ENCODE peak calls at places on chromosomes 7 and 10, in seven cellular contexts. P is right atrium auricular region, U is mammary epithelial cell, L is GM23338, I is psoas muscle, S is HFFc6, R is left lung. T is an unnamed sample.

GRCh38 chr7:155728116-155728515 is 83.7 kb downstream of the RBM33 start:
- DNase-seq in P (no peak), U (no peak), L (no peak), I (no peak), S (no peak), R (peak; percentile 63), T (no peak)

GRCh38 chr7:25207887-25208286 is 20.4 kb downstream of the NPVF start:
- DNase-seq in P (no peak), U (no peak), L (no peak), I (no peak), S (no peak), R (no peak), T (no peak)

GRCh38 chr7:25752967-25753791 is 398.8 kb upstream of the NFE2L3 start:
- DNase-seq in P (peak; percentile 79), U (peak; percentile 12), L (peak; percentile 47), I (peak; percentile 72), S (no peak), R (no peak), T (peak; percentile 88)

GRCh38 chr10:85477979-85478378 is 888.6 kb downstream of the GRID1 start:
- DNase-seq in P (no peak), U (no peak), L (no peak), I (no peak), S (no peak), R (no peak), T (no peak)

GRCh38 chr7:149766215-149766614 is 7.2 kb downstream of the ZNF467 start:
- DNase-seq in P (no peak), U (no peak), L (peak; percentile 34), I (no peak), S (no peak), R (no peak), T (no peak)

GRCh38 chr7:125098377-125098970 is 168.8 kb upstream of the POT1 start:
- DNase-seq in P (no peak), U (peak; percentile 7), L (no peak), I (no peak), S (no peak), R (no peak), T (no peak)

GRCh38 chr10:110485541-110485940 is 12.2 kb upstream of the DUSP5 start:
- DNase-seq in P (no peak), U (peak; percentile 59), L (no peak), I (no peak), S (no peak), R (no peak), T (no peak)

GRCh38 chr7:1297476-1297972 is 64.9 kb downstream of the UNCX start:
- DNase-seq in P (no peak), U (no peak), L (no peak), I (peak; percentile 8), S (no peak), R (no peak), T (no peak)

GRCh38 chr10:72762042-72762441 is 70.1 kb downstream of the MCU start:
- DNase-seq in P (no peak), U (no peak), L (no peak), I (no peak), S (no peak), R (no peak), T (no peak)

GRCh38 chr10:290026-290725 is 154.9 kb downstream of the ZMYND11 start:
- DNase-seq in P (no peak), U (no peak), L (no peak), I (no peak), S (no peak), R (no peak), T (no peak)

GRCh38 chr7:23216021-23216420 is 30.6 kb upstream of the GPNMB start:
- DNase-seq in P (no peak), U (no peak), L (no peak), I (peak; percentile 57), S (no peak), R (peak; percentile 85), T (peak; percentile 8)

GRCh38 chr7:77531038-77531437 is 6.1 kb upstream of the PTPN12 start:
- DNase-seq in P (no peak), U (no peak), L (no peak), I (no peak), S (no peak), R (no peak), T (no peak)

GRCh38 chr7:77525231-77525630 is 11.9 kb upstream of the PTPN12 start:
- DNase-seq in P (no peak), U (peak; percentile 76), L (no peak), I (no peak), S (no peak), R (no peak), T (no peak)

GRCh38 chr10:133298466-133298865 is 10.2 kb downstream of the TUBGCP2 start:
- DNase-seq in P (no peak), U (no peak), L (no peak), I (no peak), S (no peak), R (no peak), T (no peak)

GRCh38 chr7:17640730-17641377 is 299.4 kb downstream of the SNX13 start:
- DNase-seq in P (no peak), U (no peak), L (peak; percentile 84), I (no peak), S (peak; percentile 23), R (no peak), T (no peak)

GRCh38 chr10:110010076-110011069 is 2.6 kb downstream of the ADD3 start:
- DNase-seq in P (no peak), U (no peak), L (no peak), I (no peak), S (no peak), R (no peak), T (no peak)

GRCh38 chr10:43607199-43607573 is 948 bp downstream of the ZNF485 start:
- DNase-seq in P (no peak), U (no peak), L (no peak), I (no peak), S (no peak), R (no peak), T (no peak)

GRCh38 chr7:50710441-50711154 is 72.1 kb downstream of the GRB10 start:
- DNase-seq in P (no peak), U (no peak), L (no peak), I (no peak), S (no peak), R (no peak), T (no peak)

GRCh38 chr7:7323921-7324320 is 141.6 kb downstream of the C1GALT1 start:
- DNase-seq in P (no peak), U (no peak), L (no peak), I (no peak), S (no peak), R (no peak), T (no peak)

GRCh38 chr7:133910761-133911160 is 216.4 kb upstream of the LRGUK start:
- DNase-seq in P (no peak), U (no peak), L (no peak), I (no peak), S (no peak), R (no peak), T (no peak)

GRCh38 chr7:82985144-82985802 is 177.4 kb downstream of the PCLO start:
- DNase-seq in P (no peak), U (peak; percentile 16), L (no peak), I (no peak), S (no peak), R (no peak), T (no peak)

GRCh38 chr10:100993986-100994708 is 5.5 kb upstream of the LZTS2 start:
- DNase-seq in P (no peak), U (no peak), L (peak; percentile 74), I (no peak), S (peak; percentile 35), R (no peak), T (no peak)

GRCh38 chr10:89213191-89213808 is 6.2 kb upstream of the CH25H start:
- DNase-seq in P (no peak), U (peak; percentile 31), L (peak; percentile 75), I (no peak), S (peak; percentile 44), R (no peak), T (no peak)

GRCh38 chr7:139855498-139856270 is 26.6 kb downstream of the TBXAS1 start:
- DNase-seq in P (no peak), U (no peak), L (no peak), I (no peak), S (no peak), R (peak; percentile 54), T (peak; percentile 44)

GRCh38 chr10:114408968-114409444 is 4.7 kb upstream of the AFAP1L2 start:
- DNase-seq in P (no peak), U (no peak), L (no peak), I (no peak), S (no peak), R (no peak), T (no peak)

GRCh38 chr7:13633857-13634256 is 355.6 kb downstream of the ETV1 start:
- DNase-seq in P (no peak), U (no peak), L (no peak), I (no peak), S (no peak), R (no peak), T (no peak)

GRCh38 chr7:142131439-142131838 is 19.9 kb downstream of the MGAM2 start:
- DNase-seq in P (no peak), U (no peak), L (no peak), I (no peak), S (no peak), R (no peak), T (no peak)
- TF ChIP-seq CTCF in P (no peak), U (no peak), L (no peak), I (no peak), S (no peak), R (no peak), T (no peak)

GRCh38 chr7:39810204-39810642 is 139.8 kb upstream of the CDK13 start:
- DNase-seq in P (no peak), U (peak; percentile 31), L (peak; percentile 49), I (no peak), S (no peak), R (no peak), T (no peak)
- TF ChIP-seq CTCF in P (no peak), U (peak; percentile 37), L (peak; percentile 21), I (no peak), S (no peak), R (no peak), T (no peak)

GRCh38 chr7:106779877-106780276 is 85.2 kb upstream of the PIK3CG start:
- DNase-seq in P (no peak), U (no peak), L (peak; percentile 71), I (no peak), S (no peak), R (no peak), T (no peak)
- TF ChIP-seq CTCF in P (no peak), U (peak; percentile 20), L (peak; percentile 58), I (no peak), S (no peak), R (no peak), T (no peak)

GRCh38 chr7:85469446-85469970 is 282.7 kb upstream of the SEMA3D start:
- DNase-seq in P (no peak), U (no peak), L (no peak), I (no peak), S (no peak), R (no peak), T (no peak)

GRCh38 chr7:85471312-85471711 is 284.5 kb upstream of the SEMA3D start:
- DNase-seq in P (no peak), U (no peak), L (no peak), I (no peak), S (no peak), R (no peak), T (no peak)

GRCh38 chr7:85475071-85475470 is 288.2 kb upstream of the SEMA3D start:
- DNase-seq in P (no peak), U (no peak), L (no peak), I (no peak), S (no peak), R (no peak), T (no peak)

GRCh38 chr7:85474234-85474633 is 287.4 kb upstream of the SEMA3D start:
- DNase-seq in P (no peak), U (peak; percentile 20), L (no peak), I (no peak), S (peak; percentile 65), R (no peak), T (no peak)

GRCh38 chr7:85471740-85472139 is 284.9 kb upstream of the SEMA3D start:
- DNase-seq in P (no peak), U (peak; percentile 17), L (no peak), I (no peak), S (peak; percentile 68), R (no peak), T (no peak)
- TF ChIP-seq CTCF in P (no peak), U (no peak), L (no peak), I (no peak), S (peak; percentile 17), R (no peak), T (no peak)

T was measured in osteocyte.